ENCODE peak calls at places on chromosomes 4 and X, in eight cellular contexts. U, L, M, Q, N, F, X and T are unnamed samples.

GRCh38 chr4:161813889-161814288 is 349.9 kb downstream of the FSTL5 start:
- DNase-seq in Q (no peak), M (no peak), U (no peak), X (no peak), F (no peak), L (no peak), N (no peak), T (no peak)

GRCh38 chr4:112060212-112060611 is 85.0 kb upstream of the FAM241A start:
- DNase-seq in X (peak; percentile 42), F (no peak), M (no peak), L (no peak), U (peak; percentile 37), N (peak; percentile 20), Q (no peak), T (no peak)

GRCh38 chrX:134544614-134545255 is 84.8 kb downstream of the HPRT1 start:
- DNase-seq in U (no peak), F (no peak), Q (no peak), M (no peak), X (no peak), L (no peak), N (no peak), T (no peak)

GRCh38 chr4:22607382-22607781 is 85.4 kb upstream of the GBA3 start:
- DNase-seq in F (peak; percentile 12), L (peak; percentile 6), U (peak; percentile 21), N (peak; percentile 1), X (peak; percentile 28), Q (peak; percentile 17), M (no peak), T (no peak)

GRCh38 chrX:102711872-102712215 is 404 bp upstream of the GPRASP2 start:
- DNase-seq in Q (no peak), U (no peak), L (no peak), M (no peak), N (no peak), F (no peak), X (no peak), T (no peak)

GRCh38 chr4:41095192-41095872 is 119.0 kb downstream of the APBB2 start:
- DNase-seq in X (no peak), U (no peak), M (no peak), F (no peak), L (no peak), N (no peak), Q (no peak), T (no peak)

GRCh38 chr4:122423246-122423645 is 33.3 kb downstream of the IL2 start:
- DNase-seq in X (peak; percentile 2), L (no peak), M (no peak), Q (no peak), U (no peak), N (no peak), F (no peak), T (no peak)

GRCh38 chrX:5380426-5380825 is 848.2 kb downstream of the NLGN4X start:
- DNase-seq in X (no peak), U (no peak), F (no peak), L (no peak), N (no peak), M (no peak), Q (no peak), T (no peak)

GRCh38 chr4:122150896-122151295 is 1.2 kb upstream of the BLTP1 start:
- DNase-seq in N (no peak), M (no peak), Q (no peak), X (no peak), L (no peak), U (peak; percentile 78), F (no peak), T (no peak)

GRCh38 chr4:172851534-172851933 is 317.1 kb upstream of the GALNT7 start:
- DNase-seq in U (no peak), N (no peak), X (peak; percentile 6), L (no peak), Q (no peak), F (no peak), M (no peak), T (no peak)

GRCh38 chr4:29081230-29081955 is 1638.8 kb upstream of the PCDH7 start:
- DNase-seq in N (no peak), F (no peak), U (no peak), L (no peak), X (no peak), M (no peak), Q (no peak), T (no peak)

GRCh38 chr4:185955817-185956542 is 113.0 kb upstream of the TLR3 start:
- DNase-seq in F (no peak), U (no peak), Q (no peak), N (no peak), X (no peak), M (no peak), L (no peak), T (no peak)

GRCh38 chr4:176270669-176271068 is 1.6 kb upstream of the ASB5 start:
- DNase-seq in X (peak; percentile 98), L (no peak), N (peak; percentile 99), F (peak; percentile 89), U (no peak), Q (peak; percentile 31), M (no peak), T (no peak)

GRCh38 chr4:127708985-127709384 is 21.2 kb upstream of the SLC25A31 start:
- DNase-seq in M (no peak), L (no peak), Q (peak; percentile 12), F (no peak), N (peak; percentile 80), U (no peak), X (peak; percentile 42), T (no peak)

GRCh38 chrX:129983575-129984131 is 1.2 kb downstream of the BCORL1 start:
- DNase-seq in Q (peak; percentile 41), U (no peak), L (no peak), X (no peak), M (peak; percentile 1), F (no peak), N (no peak), T (no peak)

GRCh38 chr4:150209140-150209829 is 131.0 kb downstream of the DCLK2 start:
- DNase-seq in X (peak; percentile 64), M (no peak), Q (no peak), U (peak; percentile 5), F (no peak), N (peak; percentile 24), L (no peak), T (no peak)

GRCh38 chrX:20063153-20063552 is 53.6 kb downstream of the MAP7D2 start:
- DNase-seq in N (no peak), L (no peak), M (no peak), Q (no peak), X (no peak), U (no peak), F (no peak), T (no peak)